ENCODE peak calls at places on chromosome 9, in seven cellular contexts. E, L, S, B, J, D and Q are unnamed samples.

GRCh38 chr9:91245432-91246313 is 116.0 kb downstream of the AUH start:
- DNase-seq in E (no peak), L (peak; percentile 23), S (no peak), B (no peak), J (no peak), D (peak; percentile 24), Q (no peak)

GRCh38 chr9:28620661-28621060 is 1047.4 kb upstream of the C9orf72 start:
- DNase-seq in E (no peak), L (no peak), S (no peak), B (no peak), J (no peak), D (no peak), Q (no peak)

GRCh38 chr9:136840877-136841645 is 1.2 kb upstream of the AJM1 start:
- DNase-seq in E (peak; percentile 81), L (peak; percentile 75), S (no peak), B (no peak), J (peak; percentile 83), D (peak; percentile 86), Q (peak; percentile 96)

GRCh38 chr9:132147331-132147730 is 14.5 kb upstream of the NTNG2 start:
- DNase-seq in E (no peak), L (no peak), S (no peak), B (no peak), J (no peak), D (no peak), Q (no peak)

GRCh38 chr9:134041649-134041962 is 16.3 kb downstream of the BRD3OS start:
- DNase-seq in E (no peak), L (no peak), S (no peak), B (no peak), J (no peak), D (no peak), Q (no peak)

GRCh38 chr9:134433909-134434895 is 107.9 kb downstream of the RXRA start:
- DNase-seq in E (no peak), L (no peak), S (no peak), B (no peak), J (no peak), D (no peak), Q (peak; percentile 57)

GRCh38 chr9:79731483-79731882 is 159.7 kb downstream of the TLE4 start:
- DNase-seq in E (no peak), L (peak; percentile 3), S (no peak), B (no peak), J (no peak), D (no peak), Q (no peak)

GRCh38 chr9:127187231-127187956 is 65.0 kb upstream of the ANGPTL2 start:
- DNase-seq in E (no peak), L (peak; percentile 99), S (no peak), B (no peak), J (peak; percentile 38), D (peak; percentile 45), Q (no peak)

GRCh38 chr9:129671065-129671464 is 5.6 kb downstream of the PRRX2 start:
- DNase-seq in E (no peak), L (no peak), S (no peak), B (no peak), J (no peak), D (no peak), Q (no peak)

GRCh38 chr9:121956808-121957207 is 136.3 kb downstream of the TTLL11 start:
- DNase-seq in E (no peak), L (no peak), S (no peak), B (no peak), J (no peak), D (no peak), Q (no peak)

GRCh38 chr9:97940707-97941106 is 2.7 kb upstream of the HEMGN start:
- DNase-seq in E (no peak), L (no peak), S (no peak), B (no peak), J (no peak), D (no peak), Q (no peak)

GRCh38 chr9:135693265-135693664 is 6.0 kb downstream of the SOHLH1 start:
- DNase-seq in E (peak; percentile 56), L (no peak), S (no peak), B (no peak), J (no peak), D (no peak), Q (no peak)

GRCh38 chr9:16721972-16722371 is 148.5 kb downstream of the BNC2 start:
- DNase-seq in E (no peak), L (peak; percentile 89), S (no peak), B (no peak), J (no peak), D (no peak), Q (no peak)

GRCh38 chr9:70580593-70581195 is 166.2 kb upstream of the KLF9 start:
- DNase-seq in E (no peak), L (no peak), S (no peak), B (no peak), J (no peak), D (no peak), Q (no peak)

GRCh38 chr9:94867842-94868312 is 141.4 kb downstream of the AOPEP start:
- DNase-seq in E (no peak), L (peak; percentile 97), S (no peak), B (no peak), J (no peak), D (no peak), Q (no peak)

GRCh38 chr9:112308576-112308975 is 24.8 kb downstream of the PTBP3 start:
- DNase-seq in E (no peak), L (no peak), S (no peak), B (no peak), J (peak; percentile 84), D (no peak), Q (no peak)

GRCh38 chr9:69857131-69857530 is 36.5 kb downstream of the CFAP95 start:
- DNase-seq in E (no peak), L (peak; percentile 26), S (no peak), B (no peak), J (no peak), D (no peak), Q (no peak)

GRCh38 chr9:87229127-87229526 is 268.5 kb upstream of the DAPK1 start:
- DNase-seq in E (no peak), L (no peak), S (no peak), B (no peak), J (no peak), D (no peak), Q (no peak)

GRCh38 chr9:31606678-31607077 is 777.8 kb upstream of the ACO1 start:
- DNase-seq in E (no peak), L (no peak), S (no peak), B (no peak), J (no peak), D (no peak), Q (no peak)

GRCh38 chr9:129972816-129973215 is 70.2 kb downstream of the FNBP1 start:
- DNase-seq in E (no peak), L (no peak), S (no peak), B (no peak), J (no peak), D (no peak), Q (peak; percentile 26)

GRCh38 chr9:35835766-35836165 is 6.7 kb downstream of the TMEM8B start:
- DNase-seq in E (no peak), L (no peak), S (no peak), B (no peak), J (no peak), D (no peak), Q (no peak)

GRCh38 chr9:110351009-110351467 is 13.4 kb upstream of the TXNDC8 start:
- DNase-seq in E (no peak), L (peak; percentile 62), S (no peak), B (no peak), J (peak; percentile 10), D (peak; percentile 26), Q (no peak)

GRCh38 chr9:2263665-2264064 is 248.5 kb downstream of the SMARCA2 start:
- DNase-seq in E (no peak), L (no peak), S (no peak), B (no peak), J (no peak), D (no peak), Q (no peak)

GRCh38 chr9:114174876-114175771 is 19.8 kb downstream of the COL27A1 start:
- DNase-seq in E (peak; percentile 22), L (peak; percentile 80), S (no peak), B (no peak), J (no peak), D (peak; percentile 38), Q (peak; percentile 85)

GRCh38 chr9:36306481-36307306 is 48.4 kb upstream of the GNE start:
- DNase-seq in E (no peak), L (peak; percentile 26), S (no peak), B (no peak), J (peak; percentile 68), D (peak; percentile 75), Q (no peak)

GRCh38 chr9:37004424-37004935 is 29.6 kb downstream of the PAX5 start:
- DNase-seq in E (no peak), L (no peak), S (no peak), B (no peak), J (peak; percentile 73), D (no peak), Q (no peak)

GRCh38 chr9:108671794-108672193 is 184.0 kb downstream of the ACTL7B start:
- DNase-seq in E (no peak), L (no peak), S (no peak), B (no peak), J (no peak), D (no peak), Q (no peak)

GRCh38 chr9:107472581-107473335 is 16.8 kb downstream of the KLF4 start:
- DNase-seq in E (no peak), L (no peak), S (no peak), B (no peak), J (peak; percentile 55), D (no peak), Q (no peak)

GRCh38 chr9:16342621-16343020 is 527.8 kb downstream of the BNC2 start:
- DNase-seq in E (no peak), L (no peak), S (no peak), B (no peak), J (no peak), D (no peak), Q (no peak)

GRCh38 chr9:137494104-137494544 is 35.0 kb upstream of the NSMF start:
- DNase-seq in E (no peak), L (no peak), S (no peak), B (no peak), J (no peak), D (peak; percentile 42), Q (no peak)

GRCh38 chr9:91639054-91639453 is 215.4 kb upstream of the NFIL3 start:
- DNase-seq in E (no peak), L (no peak), S (no peak), B (no peak), J (no peak), D (no peak), Q (no peak)

GRCh38 chr9:128421474-128422010 is 885 bp downstream of the CERCAM start:
- DNase-seq in E (no peak), L (no peak), S (no peak), B (no peak), J (no peak), D (no peak), Q (no peak)

GRCh38 chr9:93252116-93252780 is 68.3 kb downstream of the WNK2 start:
- DNase-seq in E (no peak), L (no peak), S (no peak), B (no peak), J (no peak), D (no peak), Q (no peak)

GRCh38 chr9:19303216-19303615 is 72.7 kb downstream of the DENND4C start:
- DNase-seq in E (no peak), L (no peak), S (no peak), B (no peak), J (no peak), D (no peak), Q (no peak)

GRCh38 chr9:86098793-86099694 is at the start of gene GOLM1:
- DNase-seq in E (no peak), L (peak; percentile 49), S (peak; percentile 54), B (no peak), J (peak; percentile 44), D (peak; percentile 48), Q (peak; percentile 50)

GRCh38 chr9:133910855-133911514 is 81.1 kb downstream of the VAV2 start:
- DNase-seq in E (no peak), L (no peak), S (no peak), B (no peak), J (no peak), D (peak; percentile 32), Q (no peak)

GRCh38 chr9:91039125-91039834 is 237.7 kb downstream of the SYK start:
- DNase-seq in E (no peak), L (no peak), S (no peak), B (no peak), J (no peak), D (no peak), Q (no peak)

GRCh38 chr9:124450931-124451661 is 845 bp downstream of the ADGRD2 start:
- DNase-seq in E (no peak), L (no peak), S (no peak), B (no peak), J (no peak), D (no peak), Q (no peak)